ENCODE peak calls at places on chromosome 6, in six cellular contexts. L is bronchial epithelial cell, I is natural killer cell, P is HFF-Myc, Z is naive B cell, F is amygdala. R is an unnamed sample.

GRCh38 chr6:38261626-38262025 is 378.1 kb downstream of the BTBD9 start:
- DNase-seq in F (no peak), P (no peak), Z (no peak), L (no peak), I (no peak), R (no peak)

GRCh38 chr6:9064156-9064555 is 628.8 kb upstream of the SLC35B3 start:
- DNase-seq in F (no peak), I (no peak), L (peak; percentile 98), P (no peak), Z (no peak), R (no peak)

GRCh38 chr6:167098825-167099225 is 24.1 kb upstream of the CCR6 start:
- DNase-seq in I (no peak), P (no peak), Z (peak; percentile 82), L (no peak), F (no peak), R (no peak)

GRCh38 chr6:109027964-109028363 is 66.7 kb downstream of the SESN1 start:
- DNase-seq in I (no peak), L (no peak), Z (no peak), F (no peak), P (no peak), R (no peak)

GRCh38 chr6:38387994-38388393 is 251.7 kb downstream of the BTBD9 start:
- DNase-seq in P (peak; percentile 92), L (no peak), F (no peak), Z (no peak), I (no peak), R (no peak)

GRCh38 chr6:84193140-84193708 is 34.2 kb downstream of the CEP162 start:
- DNase-seq in Z (no peak), I (no peak), P (peak; percentile 22), F (no peak), L (peak; percentile 89), R (no peak)

GRCh38 chr6:71486466-71486865 is 197.9 kb downstream of the OGFRL1 start:
- DNase-seq in F (no peak), Z (no peak), L (no peak), P (no peak), I (no peak), R (no peak)

GRCh38 chr6:134145786-134146185 is 93.4 kb upstream of the SLC2A12 start:
- DNase-seq in I (no peak), Z (peak; percentile 21), L (no peak), F (no peak), P (peak; percentile 39), R (no peak)

GRCh38 chr6:37618916-37619605 is 78.6 kb downstream of the MDGA1 start:
- DNase-seq in L (no peak), I (no peak), P (no peak), Z (no peak), F (peak; percentile 7), R (no peak)